ENCODE peak calls at places on chromosomes 1 and 21, in four cellular contexts. G is activated CD4-positive, alpha-beta T cell treated with anti-CD3 and anti-CD28 coated beads, Interleukin-2, amount 10 ng/mL, durations not matched to agents 7 days and 5 days; K is HTR-8/SVneo; Z is HEK293T. R is an unnamed sample.

GRCh38 chr1:23376890-23377811 is 7.5 kb upstream of the ZNF436 start:
- DNase-seq in K (peak; percentile 64), G (no peak), Z (no peak), R (no peak)

GRCh38 chr1:198904356-198904755 is 265.5 kb downstream of the PTPRC start:
- DNase-seq in Z (no peak), K (no peak), G (no peak), R (no peak)

GRCh38 chr21:17491716-17492414 is 21.0 kb upstream of the CXADR start:
- DNase-seq in G (no peak), K (peak; percentile 70), Z (no peak), R (peak; percentile 16)

GRCh38 chr1:244451951-244452795 is 464 bp upstream of the ADSS2 start:
- DNase-seq in G (peak; percentile 99), K (peak; percentile 95), Z (peak; percentile 99), R (peak; percentile 99)

GRCh38 chr1:90784186-90784847 is 67.2 kb upstream of the BARHL2 start:
- DNase-seq in K (no peak), G (no peak), Z (no peak), R (no peak)

GRCh38 chr1:31397360-31398095 is 15.5 kb upstream of the SERINC2 start:
- DNase-seq in G (no peak), K (no peak), Z (no peak), R (no peak)

GRCh38 chr21:36966066-36966845 is at the start of gene HLCS:
- DNase-seq in Z (peak; percentile 74), G (peak; percentile 71), K (peak; percentile 67), R (peak; percentile 82)

GRCh38 chr1:22595108-22595507 is 31.8 kb downstream of the EPHA8 start:
- DNase-seq in Z (no peak), K (no peak), G (no peak), R (no peak)

GRCh38 chr1:70573317-70573843 is 162.3 kb downstream of the CTH start:
- DNase-seq in K (no peak), Z (no peak), G (no peak), R (no peak)

GRCh38 chr1:205147191-205147590 is 25.4 kb upstream of the RBBP5 start:
- DNase-seq in G (no peak), Z (no peak), K (no peak), R (no peak)

GRCh38 chr1:225532240-225532944 is 104.6 kb upstream of the LBR start:
- DNase-seq in Z (no peak), K (no peak), G (no peak), R (no peak)

GRCh38 chr1:155499953-155500621 is 62.5 kb downstream of the ASH1L start:
- DNase-seq in Z (peak; percentile 41), K (no peak), G (no peak), R (no peak)

GRCh38 chr1:8021676-8022266 is 4.3 kb downstream of the ERRFI1 start:
- DNase-seq in K (no peak), G (no peak), Z (no peak), R (no peak)

GRCh38 chr1:72184099-72184695 is 98.1 kb downstream of the NEGR1 start:
- DNase-seq in G (no peak), K (no peak), Z (no peak), R (no peak)

GRCh38 chr21:35190201-35190701 is 141.1 kb upstream of the RUNX1 start:
- DNase-seq in K (no peak), Z (no peak), G (no peak), R (no peak)

GRCh38 chr1:1157426-1157913 is 16.2 kb upstream of the TTLL10 start:
- DNase-seq in K (peak; percentile 21), G (peak; percentile 65), Z (peak; percentile 61), R (peak; percentile 66)

GRCh38 chr1:224632921-224633321 is 16.8 kb downstream of the CNIH3 start:
- DNase-seq in K (no peak), Z (no peak), G (no peak), R (no peak)

GRCh38 chr1:179586107-179586823 is 5.4 kb upstream of the TDRD5 start:
- DNase-seq in Z (peak; percentile 82), G (no peak), K (no peak), R (peak; percentile 4)

GRCh38 chr1:3785458-3786157 is 10.7 kb downstream of the LRRC47 start:
- DNase-seq in Z (peak; percentile 58), K (no peak), G (no peak), R (no peak)

GRCh38 chr1:84758968-84759491 is 68.8 kb upstream of the SSX2IP start:
- DNase-seq in K (no peak), Z (no peak), G (no peak), R (no peak)

GRCh38 chr1:27306071-27306470 is 15.9 kb upstream of the TMEM222 start:
- DNase-seq in K (no peak), Z (no peak), G (no peak), R (no peak)

GRCh38 chr1:220521755-220522154 is 6.2 kb upstream of the MARK1 start:
- DNase-seq in Z (no peak), G (no peak), K (no peak), R (no peak)

GRCh38 chr21:32237021-32237420 is 41.8 kb downstream of the MIS18A start:
- DNase-seq in G (no peak), Z (no peak), K (no peak), R (no peak)

GRCh38 chr21:45356653-45357435 is 48.1 kb upstream of the COL18A1 start:
- DNase-seq in K (no peak), G (no peak), Z (no peak), R (no peak)

GRCh38 chr1:998051-998821 is 1.7 kb downstream of the HES4 start:
- DNase-seq in G (no peak), Z (no peak), K (no peak), R (no peak)

GRCh38 chr1:107047602-107048001 is 8.9 kb upstream of the PRMT6 start:
- DNase-seq in G (no peak), Z (no peak), K (no peak), R (no peak)

GRCh38 chr1:63329621-63330330 is 7.4 kb downstream of the FOXD3 start:
- DNase-seq in G (no peak), Z (no peak), K (no peak), R (no peak)

GRCh38 chr1:117710710-117711109 is 104.9 kb downstream of the TENT5C start:
- DNase-seq in Z (peak; percentile 56), K (no peak), G (no peak), R (no peak)

GRCh38 chr1:162349635-162350330 is 26.9 kb downstream of the SPATA46 start:
- DNase-seq in Z (peak; percentile 34), K (peak; percentile 57), G (no peak), R (no peak)

GRCh38 chr1:240492832-240493440 is 119.0 kb downstream of the GREM2 start:
- DNase-seq in G (no peak), K (no peak), Z (peak; percentile 73), R (no peak)

GRCh38 chr1:10772711-10773110 is 23.7 kb downstream of the CASZ1 start:
- DNase-seq in Z (no peak), K (no peak), G (no peak), R (no peak)

GRCh38 chr1:39899611-39900538 is 1.8 kb downstream of the MYCL start:
- DNase-seq in G (no peak), K (no peak), Z (no peak), R (no peak)

GRCh38 chr1:33323663-33324477 is 3.0 kb upstream of the A3GALT2 start:
- DNase-seq in G (no peak), K (no peak), Z (no peak), R (no peak)

GRCh38 chr1:41726899-41727748 is 191.6 kb downstream of the HIVEP3 start:
- DNase-seq in K (no peak), Z (no peak), G (no peak), R (peak; percentile 49)